ENCODE peak calls at places on chromosomes 5 and 9, in four cellular contexts. W is fibroblast of mammary gland, S is ovary, R is NCI-H748 treated with DMSO at 0.1 percent for 48 hours. C is an unnamed sample.

GRCh38 chr9:34158362-34158869 is 20.4 kb upstream of the UBAP1 start:
- DNase-seq in W (peak; percentile 88), S (no peak), R (peak; percentile 45), C (no peak)

GRCh38 chr9:87516222-87516930 is 18.7 kb downstream of the DAPK1 start:
- DNase-seq in R (no peak), S (peak; percentile 72), W (peak; percentile 77), C (peak; percentile 28)

GRCh38 chr5:78627175-78627574 is 21.4 kb downstream of the LHFPL2 start:
- DNase-seq in S (no peak), R (no peak), W (peak; percentile 51), C (no peak)

GRCh38 chr5:43041669-43042175 is 1.6 kb upstream of the ANXA2R start:
- DNase-seq in S (peak; percentile 56), R (peak; percentile 92), W (peak; percentile 89), C (no peak)

GRCh38 chr5:21238786-21239185 is 1250.8 kb upstream of the CDH18 start:
- DNase-seq in S (no peak), W (no peak), R (no peak), C (no peak)

GRCh38 chr9:127555830-127556820 is 56.0 kb upstream of the STXBP1 start:
- DNase-seq in W (peak; percentile 95), S (peak; percentile 88), R (no peak), C (peak; percentile 58)

GRCh38 chr9:91177661-91178280 is 183.9 kb downstream of the AUH start:
- DNase-seq in R (no peak), S (peak; percentile 11), W (peak; percentile 66), C (no peak)

GRCh38 chr9:7237473-7238243 is 479.9 kb downstream of the KDM4C start:
- DNase-seq in R (peak; percentile 94), S (no peak), W (peak; percentile 97), C (no peak)

GRCh38 chr9:93064392-93065124 is 6.1 kb downstream of the SUSD3 start:
- DNase-seq in R (no peak), W (peak; percentile 38), S (no peak), C (peak; percentile 28)

GRCh38 chr5:180470361-180470760 is 23.8 kb upstream of the CNOT6 start:
- DNase-seq in S (no peak), W (no peak), R (no peak), C (no peak)

GRCh38 chr5:119017999-119018398 is 29.7 kb upstream of the DTWD2 start:
- DNase-seq in W (no peak), S (no peak), R (no peak), C (no peak)

GRCh38 chr9:19231126-19232035 is 888 bp downstream of the DENND4C start:
- DNase-seq in S (no peak), R (peak; percentile 24), W (no peak), C (no peak)